ENCODE peak calls at places on chromosomes 12 and 14, in five cellular contexts. One of them, this sample, is unnamed.

GRCh38 chr12:57983150-57983857 is 41.9 kb downstream of the ATP23 start:
- DNase-seq in PC-9: peak; percentile 44
- DNase-seq in MM.1S: peak; percentile 34
- DNase-seq in GM20000: no peak
- DNase-seq in lower leg skin: no peak
- DNase-seq in this sample: no peak

GRCh38 chr12:123916729-123917128 is 55.9 kb downstream of the CCDC92 start:
- DNase-seq in GM20000: no peak
- DNase-seq in MM.1S: no peak
- DNase-seq in lower leg skin: no peak
- DNase-seq in PC-9: no peak
- DNase-seq in this sample: no peak

GRCh38 chr14:27243360-27243759 is 645.5 kb upstream of the NOVA1 start:
- DNase-seq in GM20000: no peak
- DNase-seq in MM.1S: no peak
- DNase-seq in PC-9: no peak
- DNase-seq in lower leg skin: no peak
- DNase-seq in this sample: no peak

GRCh38 chr14:21965042-21965441 is 291.4 kb upstream of the OR4E1 start:
- DNase-seq in MM.1S: no peak
- DNase-seq in GM20000: no peak
- DNase-seq in PC-9: no peak
- DNase-seq in lower leg skin: no peak
- DNase-seq in this sample: no peak

GRCh38 chr14:85296466-85297210 is 233.3 kb upstream of the FLRT2 start:
- DNase-seq in PC-9: no peak
- DNase-seq in GM20000: no peak
- DNase-seq in lower leg skin: no peak
- DNase-seq in MM.1S: no peak
- DNase-seq in this sample: no peak

GRCh38 chr12:101230547-101230946 is 20.5 kb upstream of the SLC5A8 start:
- DNase-seq in GM20000: no peak
- DNase-seq in lower leg skin: no peak
- DNase-seq in MM.1S: no peak
- DNase-seq in PC-9: no peak
- DNase-seq in this sample: no peak

GRCh38 chr12:49963976-49964815 is 2.5 kb downstream of the AQP5 start:
- DNase-seq in GM20000: no peak
- DNase-seq in PC-9: no peak
- DNase-seq in MM.1S: no peak
- DNase-seq in lower leg skin: no peak
- DNase-seq in this sample: no peak

GRCh38 chr14:105064721-105065143 is 498 bp downstream of the GPR132 start:
- DNase-seq in PC-9: no peak
- DNase-seq in GM20000: no peak
- DNase-seq in lower leg skin: no peak
- DNase-seq in MM.1S: peak; percentile 30
- DNase-seq in this sample: no peak

GRCh38 chr14:49861581-49861922 is 9.0 kb upstream of the NEMF start:
- DNase-seq in GM20000: peak; percentile 32
- DNase-seq in PC-9: no peak
- DNase-seq in MM.1S: peak; percentile 51
- DNase-seq in lower leg skin: peak; percentile 68
- DNase-seq in this sample: peak; percentile 86

GRCh38 chr14:50501642-50502041 is 30.7 kb downstream of the MAP4K5 start:
- DNase-seq in MM.1S: no peak
- DNase-seq in GM20000: no peak
- DNase-seq in PC-9: no peak
- DNase-seq in lower leg skin: no peak
- DNase-seq in this sample: no peak

GRCh38 chr12:132834181-132834711 is 5.6 kb upstream of the GOLGA3 start:
- DNase-seq in PC-9: no peak
- DNase-seq in lower leg skin: no peak
- DNase-seq in MM.1S: no peak
- DNase-seq in GM20000: no peak
- DNase-seq in this sample: no peak

GRCh38 chr14:105330491-105330895 is 15.9 kb downstream of the PACS2 start:
- DNase-seq in PC-9: no peak
- DNase-seq in MM.1S: no peak
- DNase-seq in GM20000: no peak
- DNase-seq in lower leg skin: no peak
- DNase-seq in this sample: no peak

GRCh38 chr14:21846227-21846885 is 172.7 kb upstream of the OR4E1 start:
- DNase-seq in lower leg skin: no peak
- DNase-seq in PC-9: peak; percentile 28
- DNase-seq in MM.1S: peak; percentile 49
- DNase-seq in GM20000: peak; percentile 22
- DNase-seq in this sample: no peak

GRCh38 chr14:75831455-75831854 is 150.3 kb downstream of the TGFB3 start:
- DNase-seq in lower leg skin: peak; percentile 56
- DNase-seq in MM.1S: no peak
- DNase-seq in GM20000: no peak
- DNase-seq in PC-9: peak; percentile 94
- DNase-seq in this sample: no peak

GRCh38 chr12:650983-651382 is 12.3 kb downstream of the NINJ2 start:
- DNase-seq in GM20000: no peak
- DNase-seq in PC-9: no peak
- DNase-seq in lower leg skin: no peak
- DNase-seq in MM.1S: no peak
- DNase-seq in this sample: no peak
- TF ChIP-seq CTCF in GM20000: no peak
- TF ChIP-seq CTCF in PC-9: no peak
- TF ChIP-seq CTCF in lower leg skin: no peak
- TF ChIP-seq CTCF in MM.1S: peak; percentile 13
- TF ChIP-seq CTCF in this sample: peak; percentile 25

DNA sequence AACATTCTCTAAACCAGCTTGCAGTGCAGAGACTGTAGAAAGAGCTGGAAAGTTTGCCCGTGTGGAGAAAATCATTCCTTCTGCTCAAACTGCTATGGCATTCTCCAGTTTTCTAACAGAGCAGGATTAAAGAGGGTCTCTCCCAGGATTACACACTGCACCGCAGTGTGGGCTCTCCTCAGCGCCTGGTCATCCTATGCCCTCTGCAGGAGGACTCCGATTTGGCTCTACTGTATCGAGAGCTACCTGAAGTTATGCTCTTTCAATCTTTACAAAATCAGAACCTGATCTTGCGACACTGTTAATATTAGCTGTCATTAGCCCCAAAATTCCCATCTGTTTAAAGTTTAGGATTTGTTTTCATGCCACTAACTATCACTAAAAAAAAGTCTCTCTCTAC is 33.0 kb downstream of the BHLHE41 start:
- DNase-seq in MM.1S: no peak
- DNase-seq in GM20000: no peak
- DNase-seq in lower leg skin: no peak
- DNase-seq in PC-9: no peak
- DNase-seq in this sample: no peak
- TF ChIP-seq CTCF in MM.1S: no peak
- TF ChIP-seq CTCF in GM20000: no peak
- TF ChIP-seq CTCF in lower leg skin: no peak
- TF ChIP-seq CTCF in PC-9: no peak
- TF ChIP-seq CTCF in this sample: peak; percentile 39

GRCh38 chr12:82517808-82518207 is 159.5 kb downstream of the METTL25 start:
- DNase-seq in lower leg skin: no peak
- DNase-seq in PC-9: no peak
- DNase-seq in GM20000: no peak
- DNase-seq in MM.1S: no peak
- DNase-seq in this sample: no peak
- TF ChIP-seq CTCF in lower leg skin: no peak
- TF ChIP-seq CTCF in PC-9: no peak
- TF ChIP-seq CTCF in GM20000: no peak
- TF ChIP-seq CTCF in MM.1S: peak; percentile 3
- TF ChIP-seq CTCF in this sample: no peak

DNA sequence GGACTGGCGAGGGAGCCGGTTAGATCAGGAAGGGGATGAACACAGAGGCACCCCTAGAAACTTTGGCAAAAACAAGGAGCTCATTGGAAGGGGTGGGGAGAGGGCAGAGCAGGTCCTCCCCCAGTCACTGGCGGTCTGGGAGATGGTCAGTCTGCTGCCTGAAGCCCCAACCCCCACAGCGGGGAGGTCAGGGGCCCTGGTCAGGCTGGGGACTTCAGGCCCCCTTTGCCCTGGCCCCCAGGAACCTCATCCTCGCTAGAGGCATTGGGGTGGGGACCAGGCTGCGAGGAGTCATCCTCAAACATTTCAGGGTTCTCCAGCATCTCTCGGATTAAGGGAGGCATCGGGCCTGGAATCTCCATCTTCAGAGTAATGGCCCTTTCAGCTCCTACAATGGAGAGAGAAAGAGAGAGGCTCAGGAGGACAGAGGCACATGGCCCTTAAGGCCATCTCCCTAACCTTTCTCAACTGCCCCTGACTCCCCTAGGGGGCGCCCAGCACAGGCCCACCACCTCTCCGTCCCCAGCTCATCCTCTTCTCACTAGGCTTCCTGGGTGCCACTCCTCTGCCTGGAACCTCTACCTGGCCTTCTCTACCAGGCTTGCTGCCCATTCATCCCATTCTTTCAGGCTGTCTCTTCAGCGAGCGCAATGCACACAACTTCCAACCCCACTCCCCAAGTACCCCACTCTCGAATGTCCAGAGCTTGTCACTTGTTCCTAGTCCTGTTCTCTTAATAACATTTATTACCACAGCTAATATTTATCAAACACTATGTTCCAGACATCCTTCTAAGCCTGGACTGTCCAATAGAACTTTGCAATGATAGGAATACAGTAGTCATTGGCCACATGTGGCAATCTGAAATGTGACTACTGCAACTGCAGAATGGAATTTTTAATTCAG is 4.7 kb upstream of the ITGB7 start:
- DNase-seq in GM20000: no peak
- DNase-seq in PC-9: no peak
- DNase-seq in MM.1S: no peak
- DNase-seq in lower leg skin: no peak
- DNase-seq in this sample: no peak
- TF ChIP-seq CTCF in GM20000: peak; percentile 64
- TF ChIP-seq CTCF in PC-9: peak; percentile 31
- TF ChIP-seq CTCF in MM.1S: peak; percentile 41
- TF ChIP-seq CTCF in lower leg skin: no peak
- TF ChIP-seq CTCF in this sample: peak; percentile 39

GRCh38 chr12:66144796-66145754 is 14.5 kb upstream of the LLPH start:
- DNase-seq in MM.1S: peak; percentile 66
- DNase-seq in PC-9: peak; percentile 27
- DNase-seq in GM20000: no peak
- DNase-seq in lower leg skin: peak; percentile 70
- DNase-seq in this sample: no peak

GRCh38 chr12:66152732-66153131 is 17.1 kb downstream of the TMBIM4 start:
- DNase-seq in lower leg skin: no peak
- DNase-seq in MM.1S: no peak
- DNase-seq in PC-9: no peak
- DNase-seq in GM20000: no peak
- DNase-seq in this sample: no peak

GRCh38 chr12:66154776-66155175 is 15.0 kb downstream of the TMBIM4 start:
- DNase-seq in lower leg skin: no peak
- DNase-seq in MM.1S: no peak
- DNase-seq in GM20000: no peak
- DNase-seq in PC-9: no peak
- DNase-seq in this sample: no peak

GRCh38 chr12:66143868-66144267 is 13.3 kb upstream of the LLPH start:
- DNase-seq in GM20000: no peak
- DNase-seq in lower leg skin: no peak
- DNase-seq in MM.1S: no peak
- DNase-seq in PC-9: no peak
- DNase-seq in this sample: no peak

DNA sequence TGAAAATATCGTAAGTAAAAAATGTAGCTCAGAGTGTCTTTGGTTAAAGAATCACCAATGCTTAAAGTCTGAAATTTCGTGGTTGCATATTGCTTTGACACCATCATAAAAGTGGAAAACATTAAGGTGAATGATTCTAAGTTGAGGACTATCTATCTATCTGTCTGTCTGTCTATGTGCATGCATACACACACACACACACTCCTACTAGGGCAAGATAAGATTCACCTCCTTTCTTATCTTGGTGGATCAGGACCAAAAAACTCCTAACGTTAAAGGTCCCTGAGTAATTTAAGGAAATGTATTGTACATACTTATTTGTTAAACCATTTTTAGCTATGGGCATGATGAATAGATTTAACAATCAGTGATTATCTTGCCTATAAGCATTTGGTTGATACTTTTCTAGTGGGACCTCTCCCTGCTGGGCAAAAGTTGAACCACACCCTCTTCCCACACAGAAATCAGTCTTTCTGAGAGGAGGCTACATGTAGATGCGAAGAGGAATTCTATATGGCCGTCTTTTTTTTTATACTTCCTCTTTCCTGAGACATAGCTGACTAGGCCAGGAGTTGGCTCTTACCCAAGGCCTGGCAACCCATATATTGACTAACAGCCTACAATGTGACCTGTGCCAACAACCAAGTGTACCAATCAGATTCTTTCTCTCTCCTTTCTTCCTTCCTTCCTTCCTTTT is 19.3 kb upstream of the LLPH start:
- DNase-seq in MM.1S: no peak
- DNase-seq in GM20000: no peak
- DNase-seq in PC-9: no peak
- DNase-seq in lower leg skin: no peak
- DNase-seq in this sample: no peak
- TF ChIP-seq CTCF in MM.1S: no peak
- TF ChIP-seq CTCF in GM20000: no peak
- TF ChIP-seq CTCF in PC-9: no peak
- TF ChIP-seq CTCF in lower leg skin: no peak
- TF ChIP-seq CTCF in this sample: no peak

GRCh38 chr12:15543347-15543746 is 221.0 kb downstream of the PTPRO start:
- DNase-seq in PC-9: no peak
- DNase-seq in MM.1S: no peak
- DNase-seq in lower leg skin: no peak
- DNase-seq in GM20000: no peak
- DNase-seq in this sample: no peak

GRCh38 chr12:15541996-15542631 is 219.8 kb downstream of the PTPRO start:
- DNase-seq in MM.1S: no peak
- DNase-seq in lower leg skin: no peak
- DNase-seq in GM20000: no peak
- DNase-seq in PC-9: no peak
- DNase-seq in this sample: no peak

GRCh38 chr12:15540469-15540872 is 218.2 kb downstream of the PTPRO start:
- DNase-seq in GM20000: no peak
- DNase-seq in MM.1S: no peak
- DNase-seq in PC-9: no peak
- DNase-seq in lower leg skin: no peak
- DNase-seq in this sample: no peak

GRCh38 chr12:15538881-15539280 is 216.6 kb downstream of the PTPRO start:
- DNase-seq in GM20000: no peak
- DNase-seq in lower leg skin: no peak
- DNase-seq in MM.1S: no peak
- DNase-seq in PC-9: no peak
- DNase-seq in this sample: no peak

GRCh38 chr12:15540025-15540424 is 217.7 kb downstream of the PTPRO start:
- DNase-seq in MM.1S: no peak
- DNase-seq in lower leg skin: no peak
- DNase-seq in GM20000: no peak
- DNase-seq in PC-9: no peak
- DNase-seq in this sample: no peak
- TF ChIP-seq CTCF in MM.1S: no peak
- TF ChIP-seq CTCF in lower leg skin: no peak
- TF ChIP-seq CTCF in GM20000: no peak
- TF ChIP-seq CTCF in PC-9: no peak
- TF ChIP-seq CTCF in this sample: no peak

This sample was measured in osteocyte.